ENCODE peak calls at places on chromosomes 4 and X, in nine cellular contexts. One of them, this sample, is unnamed.

GRCh38 chr4:109699553-109700225 is 3.6 kb downstream of the CASP6 start:
- DNase-seq in RWPE1: no peak
- DNase-seq in activated naive CD8-positive, alpha-beta T cell treated with anti-CD3 and anti-CD28 coated beads for 36 hours: no peak
- DNase-seq in HFF-Myc: no peak
- DNase-seq in Right ventricle myocardium superior: no peak
- DNase-seq in astrocyte of the hippocampus: peak
- DNase-seq in neural progenitor cell: no peak
- DNase-seq in activated CD4-positive, alpha-beta memory T cell treated with anti-CD3 and anti-CD28 coated beads, Interleukin-2, amount 10 ng/mL, durations not matched to agents 7 days and 5 days: no peak
- DNase-seq in anterior cingulate cortex: no peak
- DNase-seq in this sample: no peak

GRCh38 chr4:11424896-11425295 is 3.8 kb downstream of the HS3ST1 start:
- DNase-seq in anterior cingulate cortex: no peak
- DNase-seq in activated CD4-positive, alpha-beta memory T cell treated with anti-CD3 and anti-CD28 coated beads, Interleukin-2, amount 10 ng/mL, durations not matched to agents 7 days and 5 days: no peak
- DNase-seq in HFF-Myc: no peak
- DNase-seq in RWPE1: no peak
- DNase-seq in neural progenitor cell: no peak
- DNase-seq in Right ventricle myocardium superior: no peak
- DNase-seq in astrocyte of the hippocampus: no peak
- DNase-seq in activated naive CD8-positive, alpha-beta T cell treated with anti-CD3 and anti-CD28 coated beads for 36 hours: no peak
- DNase-seq in this sample: peak

GRCh38 chr4:41145571-41146078 is 68.7 kb downstream of the APBB2 start:
- DNase-seq in activated CD4-positive, alpha-beta memory T cell treated with anti-CD3 and anti-CD28 coated beads, Interleukin-2, amount 10 ng/mL, durations not matched to agents 7 days and 5 days: no peak
- DNase-seq in Right ventricle myocardium superior: no peak
- DNase-seq in HFF-Myc: no peak
- DNase-seq in neural progenitor cell: peak
- DNase-seq in activated naive CD8-positive, alpha-beta T cell treated with anti-CD3 and anti-CD28 coated beads for 36 hours: no peak
- DNase-seq in RWPE1: no peak
- DNase-seq in anterior cingulate cortex: peak
- DNase-seq in astrocyte of the hippocampus: no peak
- DNase-seq in this sample: no peak

GRCh38 chrX:103248553-103248952 is 6.4 kb downstream of the TCEAL8 start:
- DNase-seq in neural progenitor cell: no peak
- DNase-seq in anterior cingulate cortex: no peak
- DNase-seq in activated naive CD8-positive, alpha-beta T cell treated with anti-CD3 and anti-CD28 coated beads for 36 hours: no peak
- DNase-seq in HFF-Myc: no peak
- DNase-seq in activated CD4-positive, alpha-beta memory T cell treated with anti-CD3 and anti-CD28 coated beads, Interleukin-2, amount 10 ng/mL, durations not matched to agents 7 days and 5 days: no peak
- DNase-seq in astrocyte of the hippocampus: peak
- DNase-seq in RWPE1: no peak
- DNase-seq in Right ventricle myocardium superior: no peak
- DNase-seq in this sample: peak

GRCh38 chrX:1610166-1610565 is 4.7 kb upstream of the ASMT start:
- DNase-seq in RWPE1: no peak
- DNase-seq in neural progenitor cell: no peak
- DNase-seq in activated naive CD8-positive, alpha-beta T cell treated with anti-CD3 and anti-CD28 coated beads for 36 hours: no peak
- DNase-seq in HFF-Myc: no peak
- DNase-seq in Right ventricle myocardium superior: no peak
- DNase-seq in astrocyte of the hippocampus: no peak
- DNase-seq in activated CD4-positive, alpha-beta memory T cell treated with anti-CD3 and anti-CD28 coated beads, Interleukin-2, amount 10 ng/mL, durations not matched to agents 7 days and 5 days: no peak
- DNase-seq in anterior cingulate cortex: no peak
- DNase-seq in this sample: no peak

GRCh38 chrX:83469551-83469950 is 38.5 kb upstream of the POU3F4 start:
- DNase-seq in Right ventricle myocardium superior: no peak
- DNase-seq in astrocyte of the hippocampus: peak
- DNase-seq in anterior cingulate cortex: no peak
- DNase-seq in activated CD4-positive, alpha-beta memory T cell treated with anti-CD3 and anti-CD28 coated beads, Interleukin-2, amount 10 ng/mL, durations not matched to agents 7 days and 5 days: peak
- DNase-seq in neural progenitor cell: peak
- DNase-seq in activated naive CD8-positive, alpha-beta T cell treated with anti-CD3 and anti-CD28 coated beads for 36 hours: no peak
- DNase-seq in HFF-Myc: no peak
- DNase-seq in RWPE1: no peak
- DNase-seq in this sample: peak

GRCh38 chr4:44157611-44158277 is 290.9 kb downstream of the KCTD8 start:
- DNase-seq in RWPE1: peak
- DNase-seq in activated CD4-positive, alpha-beta memory T cell treated with anti-CD3 and anti-CD28 coated beads, Interleukin-2, amount 10 ng/mL, durations not matched to agents 7 days and 5 days: no peak
- DNase-seq in Right ventricle myocardium superior: no peak
- DNase-seq in anterior cingulate cortex: no peak
- DNase-seq in astrocyte of the hippocampus: peak
- DNase-seq in activated naive CD8-positive, alpha-beta T cell treated with anti-CD3 and anti-CD28 coated beads for 36 hours: no peak
- DNase-seq in neural progenitor cell: no peak
- DNase-seq in HFF-Myc: no peak
- DNase-seq in this sample: peak

GRCh38 chr4:7522452-7522851 is 87.7 kb upstream of the PSAPL1 start:
- DNase-seq in activated CD4-positive, alpha-beta memory T cell treated with anti-CD3 and anti-CD28 coated beads, Interleukin-2, amount 10 ng/mL, durations not matched to agents 7 days and 5 days: no peak
- DNase-seq in HFF-Myc: no peak
- DNase-seq in activated naive CD8-positive, alpha-beta T cell treated with anti-CD3 and anti-CD28 coated beads for 36 hours: no peak
- DNase-seq in RWPE1: no peak
- DNase-seq in astrocyte of the hippocampus: no peak
- DNase-seq in neural progenitor cell: no peak
- DNase-seq in anterior cingulate cortex: no peak
- DNase-seq in Right ventricle myocardium superior: no peak
- DNase-seq in this sample: no peak

GRCh38 chr4:56468097-56468422 is 643 bp downstream of the SRP72 start:
- DNase-seq in activated naive CD8-positive, alpha-beta T cell treated with anti-CD3 and anti-CD28 coated beads for 36 hours: peak
- DNase-seq in HFF-Myc: no peak
- DNase-seq in activated CD4-positive, alpha-beta memory T cell treated with anti-CD3 and anti-CD28 coated beads, Interleukin-2, amount 10 ng/mL, durations not matched to agents 7 days and 5 days: peak
- DNase-seq in Right ventricle myocardium superior: no peak
- DNase-seq in astrocyte of the hippocampus: peak
- DNase-seq in anterior cingulate cortex: no peak
- DNase-seq in neural progenitor cell: peak
- DNase-seq in RWPE1: peak
- DNase-seq in this sample: peak

GRCh38 chrX:69229436-69229835 is 64.2 kb upstream of the PJA1 start:
- DNase-seq in activated naive CD8-positive, alpha-beta T cell treated with anti-CD3 and anti-CD28 coated beads for 36 hours: no peak
- DNase-seq in HFF-Myc: no peak
- DNase-seq in astrocyte of the hippocampus: no peak
- DNase-seq in Right ventricle myocardium superior: no peak
- DNase-seq in anterior cingulate cortex: no peak
- DNase-seq in activated CD4-positive, alpha-beta memory T cell treated with anti-CD3 and anti-CD28 coated beads, Interleukin-2, amount 10 ng/mL, durations not matched to agents 7 days and 5 days: no peak
- DNase-seq in neural progenitor cell: no peak
- DNase-seq in RWPE1: no peak
- DNase-seq in this sample: no peak

GRCh38 chr4:54837576-54838140 is 179.9 kb downstream of the KIT start:
- DNase-seq in Right ventricle myocardium superior: no peak
- DNase-seq in activated naive CD8-positive, alpha-beta T cell treated with anti-CD3 and anti-CD28 coated beads for 36 hours: no peak
- DNase-seq in neural progenitor cell: no peak
- DNase-seq in astrocyte of the hippocampus: no peak
- DNase-seq in activated CD4-positive, alpha-beta memory T cell treated with anti-CD3 and anti-CD28 coated beads, Interleukin-2, amount 10 ng/mL, durations not matched to agents 7 days and 5 days: no peak
- DNase-seq in HFF-Myc: no peak
- DNase-seq in anterior cingulate cortex: no peak
- DNase-seq in RWPE1: no peak
- DNase-seq in this sample: no peak

This sample was measured in cerebellar cortex.